ENCODE peak calls at places on chromosomes 12 and 14, in seven cellular contexts. Y is K562, B is left ventricle myocardium inferior, C is colonic mucosa, E is lower lobe of right lung, F is SK-N-SH, I is ovary. D is an unnamed sample.

GRCh38 chr14:104800600-104801283 is at the start of gene ZBTB42:
- DNase-seq in F (peak; percentile 89), E (peak; percentile 93), I (peak; percentile 79), Y (peak; percentile 77), C (peak; percentile 92), B (peak; percentile 69), D (no peak)

GRCh38 chr12:121784460-121784859 is 9.0 kb downstream of the RHOF start:
- DNase-seq in I (no peak), E (no peak), Y (no peak), F (no peak), B (no peak), C (no peak), D (no peak)

GRCh38 chr12:96140110-96140509 is 54.1 kb upstream of the ELK3 start:
- DNase-seq in Y (no peak), C (no peak), E (no peak), F (no peak), B (no peak), I (no peak), D (no peak)

GRCh38 chr12:105239304-105239703 is 3.3 kb upstream of the APPL2 start:
- DNase-seq in F (no peak), C (peak; percentile 61), B (no peak), Y (peak; percentile 24), I (no peak), E (no peak), D (no peak)

GRCh38 chr12:111546758-111547383 is 52.2 kb downstream of the ATXN2 start:
- DNase-seq in Y (no peak), F (no peak), C (no peak), I (no peak), E (no peak), B (no peak), D (no peak)

GRCh38 chr12:64884164-64884542 is 59.7 kb downstream of the TBC1D30 start:
- DNase-seq in Y (no peak), B (no peak), F (no peak), C (no peak), E (no peak), I (no peak), D (no peak)

GRCh38 chr12:98053202-98053601 is 462.2 kb upstream of the TMPO start:
- DNase-seq in Y (no peak), E (no peak), B (no peak), C (no peak), I (no peak), F (no peak), D (no peak)

GRCh38 chr14:30283822-30284446 is 275.0 kb upstream of the G2E3 start:
- DNase-seq in Y (peak; percentile 44), I (no peak), E (no peak), F (peak; percentile 7), B (no peak), C (peak; percentile 51), D (no peak)

GRCh38 chr12:95700316-95700785 is 90.2 kb downstream of the NTN4 start:
- DNase-seq in B (no peak), E (no peak), Y (no peak), I (no peak), C (no peak), F (no peak), D (peak; percentile 45)

GRCh38 chr12:49052451-49053208 is 8.0 kb downstream of the KMT2D start:
- DNase-seq in F (no peak), E (peak; percentile 30), I (no peak), C (no peak), Y (no peak), B (no peak), D (no peak)

GRCh38 chr12:49944046-49944445 is 6.5 kb upstream of the AQP2 start:
- DNase-seq in F (no peak), E (no peak), B (no peak), Y (no peak), C (no peak), I (no peak), D (no peak)

GRCh38 chr14:74401504-74402241 is 24.3 kb downstream of the SYNDIG1L start:
- DNase-seq in B (peak; percentile 29), Y (peak; percentile 11), E (no peak), F (peak; percentile 63), I (no peak), C (peak; percentile 38), D (no peak)

GRCh38 chr14:91250912-91251311 is 6.4 kb upstream of the GPR68 start:
- DNase-seq in C (no peak), F (no peak), I (no peak), E (peak; percentile 32), Y (no peak), B (no peak), D (no peak)
- H3K4me1 ChIP-seq in C (no peaks in the 10 kb centered on the region), F (no peaks in the 10 kb centered on the region), I (peaks cover 7% of the 10 kb centered on the region), E (peaks cover 52% of the 10 kb centered on the region), Y (peaks cover 19% of the 10 kb centered on the region), B (peaks cover 14% of the 10 kb centered on the region), D (peaks cover 2% of the 10 kb centered on the region)

DNA sequence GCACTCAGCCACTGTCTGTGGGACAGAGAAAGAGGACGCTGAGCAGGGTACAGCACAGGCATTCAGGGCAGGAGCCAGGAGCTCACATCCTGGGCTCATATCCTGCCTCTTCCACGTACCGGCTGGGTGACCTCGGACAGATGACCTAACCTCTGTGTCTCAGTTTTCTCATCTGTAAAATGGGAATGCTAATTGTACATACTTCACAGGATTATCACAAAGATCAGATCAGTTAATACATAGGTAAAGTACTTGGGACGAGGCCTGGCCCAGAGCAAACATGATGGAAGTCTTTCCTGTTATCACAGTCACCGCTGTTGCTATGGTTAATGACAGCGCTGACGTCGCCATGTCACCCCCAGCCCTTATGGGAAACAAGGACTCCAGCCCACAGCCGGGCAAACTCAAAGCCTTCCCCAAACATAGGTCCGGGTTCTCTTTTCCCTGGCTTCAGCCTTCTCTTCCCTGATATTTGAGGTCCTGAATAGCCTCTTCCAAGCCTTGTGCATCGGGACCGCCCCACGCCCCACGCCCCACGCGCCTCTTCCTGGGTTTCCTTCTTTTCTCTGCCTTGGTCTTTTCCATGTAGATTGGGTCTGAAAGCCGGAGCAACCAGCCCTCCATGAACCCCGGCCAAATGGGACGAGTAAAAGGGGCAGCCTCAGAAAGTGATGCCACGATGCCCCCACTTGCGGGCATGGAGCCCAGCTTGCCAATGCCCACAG is 125.3 kb downstream of the RFLNA start:
- DNase-seq in F (no peak), E (no peak), C (no peak), I (no peak), B (no peak), Y (no peak), D (no peak)
- H3K4me1 ChIP-seq in F (peaks cover 17% of the 10 kb centered on the region), E (peaks cover 32% of the 10 kb centered on the region), C (peaks cover 13% of the 10 kb centered on the region), I (peaks cover 18% of the 10 kb centered on the region), B (peaks cover 54% of the 10 kb centered on the region), Y (peaks cover 49% of the 10 kb centered on the region), D (peaks cover 70% of the 10 kb centered on the region)

GRCh38 chr14:64696355-64696844 is 7.8 kb upstream of the PLEKHG3 start:
- DNase-seq in B (no peak), I (no peak), Y (no peak), E (no peak), C (no peak), F (no peak), D (no peak)

GRCh38 chr14:64700290-64700689 is 3.9 kb upstream of the PLEKHG3 start:
- DNase-seq in Y (no peak), F (no peak), B (no peak), C (no peak), E (no peak), I (no peak), D (no peak)

GRCh38 chr14:64700894-64701293 is 3.3 kb upstream of the PLEKHG3 start:
- DNase-seq in F (no peak), C (no peak), E (no peak), I (no peak), Y (no peak), B (no peak), D (no peak)

GRCh38 chr14:64701660-64702059 is 2.6 kb upstream of the PLEKHG3 start:
- DNase-seq in Y (no peak), E (no peak), C (no peak), I (no peak), B (no peak), F (no peak), D (no peak)

GRCh38 chr14:64698899-64699298 is 5.3 kb upstream of the PLEKHG3 start:
- DNase-seq in Y (no peak), I (no peak), E (no peak), F (no peak), B (no peak), C (peak; percentile 83), D (no peak)
- H3K4me1 ChIP-seq in Y (peaks cover 6% of the 10 kb centered on the region), I (peaks cover 6% of the 10 kb centered on the region), E (peaks cover 44% of the 10 kb centered on the region), F (peaks cover 6% of the 10 kb centered on the region), B (peaks cover 42% of the 10 kb centered on the region), C (peaks cover 20% of the 10 kb centered on the region), D (peaks cover 4% of the 10 kb centered on the region)

DNA sequence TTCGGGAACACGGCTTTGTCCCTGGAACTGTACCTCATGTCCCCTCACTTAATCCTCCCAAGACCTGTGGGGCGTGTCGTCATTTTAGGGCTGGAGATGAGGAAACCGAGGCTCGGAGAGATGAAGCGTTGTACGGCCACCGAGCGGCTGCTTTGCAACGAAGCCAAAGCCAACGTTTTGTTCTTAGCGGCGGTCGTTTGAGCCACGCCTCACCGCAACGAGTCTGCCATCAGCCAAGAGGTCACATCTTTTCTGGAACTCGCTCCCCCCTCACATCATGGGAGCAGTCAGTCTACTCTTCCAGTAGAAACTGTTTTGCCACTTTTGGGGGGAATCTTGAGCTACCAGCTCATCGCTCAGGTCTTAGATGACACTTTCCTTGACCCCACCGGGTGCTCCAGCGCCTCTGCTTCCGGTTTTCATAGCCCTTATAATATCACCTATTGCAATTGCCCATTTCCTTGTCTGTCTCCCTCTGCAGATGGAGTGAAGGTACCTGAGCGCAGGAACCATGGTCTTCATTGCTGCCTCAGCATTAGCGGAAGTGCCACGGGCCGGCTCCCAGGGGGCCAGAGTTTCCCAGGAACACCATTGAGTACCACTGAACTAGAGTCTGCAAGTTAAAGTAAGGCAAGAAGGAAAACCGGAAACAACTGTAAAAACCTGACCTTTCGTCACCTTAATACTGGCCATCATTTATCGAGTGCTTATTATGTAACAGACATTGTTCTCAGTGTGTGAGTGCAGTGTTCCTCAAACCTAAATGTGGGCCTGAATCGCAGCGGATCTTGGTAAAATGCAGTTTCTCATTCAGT is 19.6 kb downstream of the NINJ2 start:
- DNase-seq in B (peak; percentile 53), F (no peak), I (no peak), Y (peak; percentile 54), E (peak; percentile 64), C (peak; percentile 56), D (no peak)
- H3K4me1 ChIP-seq in B (peaks cover 65% of the 10 kb centered on the region), F (no peaks in the 10 kb centered on the region), I (peaks cover 19% of the 10 kb centered on the region), Y (peaks cover 45% of the 10 kb centered on the region), E (peaks cover 71% of the 10 kb centered on the region), C (peaks cover 5% of the 10 kb centered on the region), D (peaks cover 28% of the 10 kb centered on the region)

GRCh38 chr14:35339761-35340406 is 47.7 kb downstream of the PSMA6 start:
- DNase-seq in E (peak; percentile 72), B (no peak), C (no peak), F (no peak), Y (no peak), I (peak; percentile 51), D (no peak)

GRCh38 chr14:35338731-35339405 is 46.7 kb downstream of the PSMA6 start:
- DNase-seq in B (no peak), E (no peak), F (no peak), I (peak; percentile 42), Y (no peak), C (no peak), D (no peak)

GRCh38 chr14:35342160-35343010 is 50.2 kb downstream of the PSMA6 start:
- DNase-seq in E (peak; percentile 48), F (no peak), C (peak; percentile 51), I (peak; percentile 62), Y (no peak), B (peak; percentile 67), D (peak; percentile 60)

GRCh38 chr14:35341454-35342159 is 49.4 kb downstream of the PSMA6 start:
- DNase-seq in F (peak; percentile 73), C (peak; percentile 98), E (peak; percentile 98), I (peak; percentile 96), Y (peak; percentile 44), B (peak; percentile 95), D (peak; percentile 93)

GRCh38 chr14:35340616-35341453 is 48.7 kb downstream of the PSMA6 start:
- DNase-seq in E (no peak), C (peak; percentile 63), F (peak; percentile 15), I (peak; percentile 40), Y (no peak), B (no peak), D (no peak)
- H3K4me1 ChIP-seq in E (peaks cover 87% of the 10 kb centered on the region), C (peaks cover 38% of the 10 kb centered on the region), F (peaks cover 14% of the 10 kb centered on the region), I (peaks cover 37% of the 10 kb centered on the region), Y (peaks cover 41% of the 10 kb centered on the region), B (peaks cover 70% of the 10 kb centered on the region), D (peaks cover 24% of the 10 kb centered on the region)